ENCODE peak calls at places on chromosomes 5 and 9, in four cellular contexts. Q, A, L and O are unnamed samples.

GRCh38 chr5:114153833-114154232 is 208.0 kb upstream of the KCNN2 start:
- DNase-seq in Q (no peak), A (no peak), L (no peak), O (no peak)

GRCh38 chr5:83082750-83083149 is 5.4 kb downstream of the XRCC4 start:
- DNase-seq in Q (no peak), A (no peak), L (no peak), O (no peak)

GRCh38 chr9:3827175-3827574 is 301.4 kb upstream of the RFX3 start:
- DNase-seq in Q (no peak), A (no peak), L (no peak), O (no peak)

GRCh38 chr5:180251141-180251540 is 40.7 kb downstream of the MAPK9 start:
- DNase-seq in Q (no peak), A (no peak), L (no peak), O (no peak)

GRCh38 chr5:83608122-83608521 is 112.5 kb downstream of the HAPLN1 start:
- DNase-seq in Q (no peak), A (peak; percentile 34), L (peak; percentile 62), O (peak; percentile 10)

GRCh38 chr5:125536582-125536981 is 790.1 kb upstream of the ZNF608 start:
- DNase-seq in Q (no peak), A (no peak), L (no peak), O (no peak)

GRCh38 chr9:114501786-114502682 is 3.2 kb downstream of the WHRN start:
- DNase-seq in Q (no peak), A (peak; percentile 56), L (peak; percentile 57), O (no peak)

GRCh38 chr5:150313921-150314716 is 11.4 kb upstream of the ARSI start:
- DNase-seq in Q (no peak), A (no peak), L (no peak), O (no peak)

GRCh38 chr9:27292646-27293045 is 4.3 kb downstream of the EQTN start:
- DNase-seq in Q (no peak), A (no peak), L (no peak), O (no peak)

GRCh38 chr5:155772009-155772662 is 554.8 kb upstream of the SGCD start:
- DNase-seq in Q (no peak), A (no peak), L (no peak), O (no peak)

GRCh38 chr9:27847818-27848217 is 274.5 kb upstream of the C9orf72 start:
- DNase-seq in Q (no peak), A (no peak), L (no peak), O (no peak)

GRCh38 chr9:94586814-94587213 is 6.8 kb downstream of the FBP2 start:
- DNase-seq in Q (no peak), A (no peak), L (no peak), O (no peak)

GRCh38 chr5:133232435-133232834 is 180.6 kb downstream of the HSPA4 start:
- DNase-seq in Q (no peak), A (no peak), L (no peak), O (no peak)

GRCh38 chr5:53123702-53124101 is 14.1 kb upstream of the MOCS2 start:
- DNase-seq in Q (no peak), A (no peak), L (no peak), O (no peak)

GRCh38 chr5:137753227-137753985 is 757 bp downstream of the HNRNPA0 start:
- DNase-seq in Q (no peak), A (peak; percentile 58), L (no peak), O (no peak)

GRCh38 chr9:61673664-61674381 is 484.0 kb downstream of the SPATA31A7 start:
- DNase-seq in Q (no peak), A (no peak), L (no peak), O (no peak)

GRCh38 chr5:175657593-175658271 is at the start of gene HRH2:
- DNase-seq in Q (no peak), A (no peak), L (peak; percentile 71), O (no peak)

GRCh38 chr9:127916665-127917581 is at the start of gene ST6GALNAC4:
- DNase-seq in Q (no peak), A (peak; percentile 97), L (peak; percentile 97), O (peak; percentile 96)
- TF ChIP-seq POLR2AphosphoS5 in Q (peak; percentile 37), A (peak; percentile 38), L (no peak), O (peak; percentile 72)

GRCh38 chr5:14481299-14481799 is 100.2 kb upstream of the OTULINL start:
- DNase-seq in Q (no peak), A (no peak), L (no peak), O (no peak)

GRCh38 chr5:14487896-14488570 is 93.6 kb upstream of the OTULINL start:
- DNase-seq in Q (no peak), A (no peak), L (peak; percentile 63), O (no peak)

GRCh38 chr5:14486486-14486885 is 95.1 kb upstream of the OTULINL start:
- DNase-seq in Q (no peak), A (no peak), L (no peak), O (no peak)

GRCh38 chr5:14487101-14487895 is 94.3 kb upstream of the OTULINL start:
- DNase-seq in Q (no peak), A (no peak), L (no peak), O (no peak)

GRCh38 chr5:14483504-14484157 is 98.0 kb upstream of the OTULINL start:
- DNase-seq in Q (no peak), A (no peak), L (no peak), O (no peak)
- TF ChIP-seq TAF1 in Q (no peak), A (no peak), L (no peak), O (no peak)

DNA sequence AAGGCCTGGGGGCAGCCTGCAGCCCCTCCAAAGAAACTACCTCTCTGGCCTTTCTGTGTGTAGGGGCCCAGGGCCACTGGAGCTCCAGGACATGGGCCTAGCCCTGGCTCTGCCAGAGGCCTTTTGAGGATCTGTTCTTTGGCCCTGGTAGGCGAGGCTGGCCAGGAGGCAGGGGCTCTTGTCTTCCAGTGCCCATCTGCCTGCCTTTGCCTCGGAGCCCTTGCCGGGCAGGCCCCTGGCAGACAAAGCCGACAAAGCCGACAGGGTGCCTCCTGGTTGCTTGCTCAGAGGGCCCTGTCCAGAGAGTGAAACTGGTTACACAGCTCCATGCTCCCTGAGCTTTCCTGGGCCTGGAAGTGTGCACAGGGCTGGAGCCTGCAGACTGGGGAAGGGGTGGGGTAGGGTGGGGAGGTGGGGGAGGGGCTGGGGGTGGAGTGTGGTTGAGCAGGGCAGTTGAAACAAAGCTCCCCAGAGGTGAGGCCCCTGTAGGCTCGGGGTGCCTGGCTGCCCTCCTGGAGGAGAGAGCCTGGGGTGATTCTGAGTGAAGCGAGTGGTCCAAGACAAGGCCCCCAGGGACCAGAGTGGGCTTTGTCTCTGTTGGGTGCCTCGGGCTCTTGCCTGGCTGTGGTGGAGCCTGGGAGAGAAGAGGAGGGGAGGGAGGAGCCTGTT is 29.3 kb downstream of the PTPA start:
- DNase-seq in Q (no peak), A (peak; percentile 73), L (peak; percentile 69), O (no peak)
- TF ChIP-seq POLR2A in Q (peak; percentile 47), A (no peak), L (no peak), O (peak; percentile 44)

GRCh38 chr5:16897284-16897704 is 38.8 kb downstream of the MYO10 start:
- DNase-seq in Q (no peak), A (no peak), L (no peak), O (no peak)

GRCh38 chr5:16901038-16901644 is 34.9 kb downstream of the MYO10 start:
- DNase-seq in Q (no peak), A (no peak), L (peak; percentile 66), O (no peak)

GRCh38 chr5:16897800-16898199 is 38.3 kb downstream of the MYO10 start:
- DNase-seq in Q (no peak), A (no peak), L (no peak), O (no peak)

GRCh38 chr5:16896767-16897166 is 39.3 kb downstream of the MYO10 start:
- DNase-seq in Q (no peak), A (no peak), L (no peak), O (no peak)

GRCh38 chr5:16899171-16899570 is 36.9 kb downstream of the MYO10 start:
- DNase-seq in Q (no peak), A (no peak), L (no peak), O (no peak)
- TF ChIP-seq POLR2AphosphoS5 in Q (no peak), A (no peak), L (no peak), O (no peak)

GRCh38 chr9:95772320-95773060 is 103.0 kb upstream of the ERCC6L2 start:
- DNase-seq in Q (no peak), A (no peak), L (peak; percentile 64), O (no peak)

GRCh38 chr9:95769909-95770433 is 105.5 kb upstream of the ERCC6L2 start:
- DNase-seq in Q (no peak), A (no peak), L (no peak), O (no peak)

GRCh38 chr9:95769473-95769872 is 106.0 kb upstream of the ERCC6L2 start:
- DNase-seq in Q (no peak), A (no peak), L (no peak), O (no peak)

GRCh38 chr9:95771556-95772280 is 103.8 kb upstream of the ERCC6L2 start:
- DNase-seq in Q (no peak), A (no peak), L (no peak), O (no peak)

GRCh38 chr9:95770653-95771131 is 104.8 kb upstream of the ERCC6L2 start:
- DNase-seq in Q (no peak), A (no peak), L (peak; percentile 68), O (no peak)
- TF ChIP-seq TAF1 in Q (no peak), A (no peak), L (no peak), O (no peak)

DNA sequence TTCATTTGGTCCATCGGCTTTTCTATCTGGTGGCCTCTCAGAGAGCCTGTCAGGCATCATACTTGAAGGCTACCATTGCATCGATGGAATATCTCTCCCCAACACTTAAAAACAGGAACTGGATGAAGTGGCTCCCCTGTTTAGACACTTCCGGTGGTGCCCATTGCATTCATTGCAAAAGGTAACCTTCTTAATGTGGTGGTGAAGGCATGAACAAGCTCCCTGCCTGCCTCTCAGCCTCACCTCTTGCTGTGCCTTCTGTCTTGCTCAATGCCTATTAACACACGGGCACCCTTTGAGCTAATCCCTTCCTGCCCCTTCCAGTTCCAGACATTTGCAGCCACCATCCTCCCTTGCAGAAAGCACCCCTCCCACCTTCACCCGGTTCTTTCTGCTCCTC is 233.1 kb upstream of the MSX2 start:
- DNase-seq in Q (no peak), A (no peak), L (no peak), O (no peak)
- TF ChIP-seq POLR2A in Q (no peak), A (no peak), L (no peak), O (no peak)

GRCh38 chr9:136326061-136326776 is 1.1 kb upstream of the GPSM1 start:
- DNase-seq in Q (no peak), A (no peak), L (peak; percentile 64), O (no peak)

GRCh38 chr9:136328011-136328621 is 777 bp downstream of the GPSM1 start:
- DNase-seq in Q (no peak), A (no peak), L (no peak), O (no peak)

GRCh38 chr9:136328622-136329041 is 1.3 kb downstream of the GPSM1 start:
- DNase-seq in Q (no peak), A (no peak), L (no peak), O (no peak)

GRCh38 chr9:136326777-136327312 is 494 bp upstream of the GPSM1 start:
- DNase-seq in Q (no peak), A (no peak), L (no peak), O (no peak)

DNA sequence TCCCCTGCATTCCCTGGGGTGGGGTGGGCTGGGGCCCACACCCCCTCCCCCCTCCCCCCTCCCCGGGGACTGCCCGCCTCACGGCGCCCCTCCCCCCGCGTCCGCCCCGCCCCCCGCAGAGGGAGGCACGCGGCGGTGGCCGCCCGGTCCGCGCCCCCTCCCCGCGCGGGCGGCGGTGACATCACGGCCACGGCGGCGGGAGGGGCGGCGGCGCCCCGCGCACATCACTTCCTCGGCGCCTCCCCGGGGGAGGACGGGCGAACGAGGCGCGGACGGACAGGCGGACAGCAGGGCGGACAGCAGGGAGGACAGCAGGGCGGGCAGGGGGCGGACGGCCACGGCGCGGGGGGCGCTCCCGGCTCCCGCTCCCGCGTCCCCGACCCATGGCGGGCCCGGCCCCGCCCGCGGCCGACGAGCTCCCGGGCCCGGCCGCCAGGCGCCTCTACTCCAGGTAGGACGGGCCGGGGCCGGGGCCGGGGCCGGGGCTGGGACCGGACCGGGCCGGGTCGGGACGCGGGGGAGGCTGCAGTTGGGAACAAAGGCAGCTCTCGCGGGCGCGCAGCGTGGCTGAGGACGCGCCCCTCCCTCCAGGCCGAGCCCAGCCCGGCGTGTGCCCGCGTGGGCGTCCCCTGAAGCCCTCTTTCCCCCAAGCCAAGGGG is at the start of gene GPSM1:
- DNase-seq in Q (no peak), A (peak; percentile 96), L (no peak), O (no peak)
- TF ChIP-seq POLR2AphosphoS5 in Q (no peak), A (peak; percentile 26), L (no peak), O (no peak)